ENCODE peak calls at places on chromosomes 1 and 21, in four cellular contexts. E is amniotic epithelial cell; F is stimulated activated CD4-positive, alpha-beta T cell treated with anti-CD3 and anti-CD28 coated beads, Interleukin-2, amount 100 ng/mL, for 48 hours; P is fibroblast of mammary gland. K is an unnamed sample.

GRCh38 chr1:21384620-21385019 is 55.3 kb upstream of the NBPF3 start:
- DNase-seq in F (no peak), E (no peak), P (no peak), K (no peak)

GRCh38 chr1:20632386-20632785 is 872 bp upstream of the PINK1 start:
- DNase-seq in P (no peak), E (no peak), F (no peak), K (no peak)

GRCh38 chr1:47575855-47576757 is 138.3 kb downstream of the FOXD2 start:
- DNase-seq in F (no peak), P (peak; percentile 41), E (peak; percentile 85), K (peak; percentile 43)

GRCh38 chr1:156444407-156445001 is 56.1 kb downstream of the MEF2D start:
- DNase-seq in F (no peak), E (no peak), P (peak; percentile 31), K (no peak)

GRCh38 chr1:175481126-175482071 is 262.0 kb downstream of the TNR start:
- DNase-seq in F (no peak), P (peak; percentile 21), E (no peak), K (no peak)

GRCh38 chr1:21706151-21706835 is 37.1 kb upstream of the RAP1GAP start:
- DNase-seq in P (peak; percentile 52), E (peak; percentile 27), F (no peak), K (no peak)

GRCh38 chr1:109994654-109995053 is 10.1 kb downstream of the AHCYL1 start:
- DNase-seq in E (peak; percentile 32), P (no peak), F (no peak), K (no peak)

GRCh38 chr1:26320896-26321295 is 3.1 kb downstream of the CD52 start:
- DNase-seq in E (no peak), P (no peak), F (no peak), K (no peak)

GRCh38 chr1:21514245-21514644 is 5.0 kb downstream of the ALPL start:
- DNase-seq in P (no peak), E (no peak), F (no peak), K (no peak)

GRCh38 chr1:152047607-152047953 is 10.8 kb upstream of the S100A11 start:
- DNase-seq in P (peak; percentile 91), F (no peak), E (no peak), K (no peak)

GRCh38 chr1:228000836-228001563 is 5.8 kb upstream of the WNT3A start:
- DNase-seq in P (no peak), F (no peak), E (no peak), K (no peak)

GRCh38 chr1:13950637-13951036 is 250.6 kb downstream of the PRDM2 start:
- DNase-seq in F (no peak), E (no peak), P (no peak), K (no peak)

GRCh38 chr1:164786980-164787833 is 228.2 kb downstream of the PBX1 start:
- DNase-seq in F (peak; percentile 59), P (peak; percentile 85), E (peak; percentile 73), K (peak; percentile 61)

GRCh38 chr1:147515046-147515869 is 26.0 kb upstream of the BCL9 start:
- DNase-seq in P (peak; percentile 59), F (no peak), E (peak; percentile 91), K (peak; percentile 57)

GRCh38 chr1:92444351-92444750 is 42.4 kb downstream of the GFI1 start:
- DNase-seq in P (peak; percentile 9), E (peak; percentile 72), F (no peak), K (peak; percentile 81)

GRCh38 chr1:172145231-172145651 is 275.2 kb upstream of the C1orf105 start:
- DNase-seq in P (peak; percentile 86), E (peak; percentile 57), F (no peak), K (no peak)

GRCh38 chr1:174963547-174964125 is 36.1 kb upstream of the CACYBP start:
- DNase-seq in P (no peak), E (no peak), F (no peak), K (no peak)

GRCh38 chr21:35179990-35180557 is 131.0 kb upstream of the RUNX1 start:
- DNase-seq in F (no peak), P (peak; percentile 85), E (peak; percentile 72), K (peak; percentile 93)

GRCh38 chr1:47596328-47596727 is 158.5 kb downstream of the FOXD2 start:
- DNase-seq in P (no peak), F (no peak), E (no peak), K (no peak)

GRCh38 chr1:229208481-229208880 is 62.4 kb upstream of the RAB4A start:
- DNase-seq in P (no peak), E (peak; percentile 79), F (no peak), K (no peak)

GRCh38 chr1:10122926-10123325 is 87.4 kb upstream of the KIF1B start:
- DNase-seq in E (peak; percentile 85), F (no peak), P (peak; percentile 2), K (peak; percentile 47)

GRCh38 chr1:32886012-32886827 is at the start of gene HPCA:
- DNase-seq in F (peak; percentile 37), E (peak; percentile 38), P (peak; percentile 41), K (peak; percentile 52)

GRCh38 chr1:19307804-19308508 is 4.0 kb downstream of the AKR7A2 start:
- DNase-seq in P (no peak), E (no peak), F (no peak), K (no peak)

GRCh38 chr1:169999357-169999756 is 75.1 kb downstream of the KIFAP3 start:
- DNase-seq in P (peak; percentile 90), F (no peak), E (peak; percentile 74), K (no peak)

GRCh38 chr21:37800122-37800455 is 116.2 kb downstream of the KCNJ6 start:
- DNase-seq in E (peak; percentile 88), F (no peak), P (no peak), K (peak; percentile 25)

GRCh38 chr1:225426395-225427248 is 1.2 kb downstream of the LBR start:
- DNase-seq in P (peak; percentile 42), F (peak; percentile 23), E (peak; percentile 36), K (peak; percentile 3)

GRCh38 chr1:224433041-224433670 is 1.4 kb downstream of the WDR26 start:
- DNase-seq in E (peak; percentile 10), F (no peak), P (peak; percentile 26), K (no peak)

GRCh38 chr21:34509151-34509550 is 2.9 kb downstream of the KCNE1 start:
- DNase-seq in P (no peak), E (no peak), F (no peak), K (no peak)

GRCh38 chr1:236465959-236466303 is 57.9 kb upstream of the LGALS8 start:
- DNase-seq in P (no peak), F (no peak), E (no peak), K (no peak)

K was measured in NCI-H226.